ENCODE peak calls at places on chromosomes 16 and 17, in seven cellular contexts. E is spleen; L is smooth muscle cell of the brain vasculature; V is NCI-H1105; G is MM.1S; H is effector memory CD4-positive, alpha-beta T cell; B is skeletal muscle cell. X is an unnamed sample.

GRCh38 chr16:51242281-51242994 is 91.4 kb upstream of the SALL1 start:
- DNase-seq in G (no peak), H (no peak), B (no peak), E (no peak), V (no peak), L (no peak), X (no peak)

GRCh38 chr17:38982858-38983746 is 15.9 kb upstream of the FBXO47 start:
- DNase-seq in H (no peak), E (no peak), V (peak), L (peak), G (peak), B (no peak), X (peak)

GRCh38 chr16:55668337-55669281 is 12.8 kb downstream of the SLC6A2 start:
- DNase-seq in H (no peak), G (no peak), L (no peak), V (no peak), B (no peak), E (no peak), X (no peak)

GRCh38 chr17:10668771-10669170 is 11.7 kb upstream of the MYH3 start:
- DNase-seq in E (no peak), V (no peak), L (no peak), H (no peak), G (no peak), B (no peak), X (no peak)

GRCh38 chr16:58510097-58510775 is 5.1 kb upstream of the SETD6 start:
- DNase-seq in B (no peak), E (peak), L (no peak), G (no peak), V (no peak), H (no peak), X (no peak)

GRCh38 chr16:83936581-83937165 is 16.4 kb upstream of the OSGIN1 start:
- DNase-seq in H (no peak), L (no peak), B (no peak), E (no peak), G (no peak), V (no peak), X (no peak)

GRCh38 chr17:4116516-4116915 is 26.3 kb downstream of the ZZEF1 start:
- DNase-seq in E (no peak), G (no peak), V (no peak), H (no peak), B (no peak), L (no peak), X (no peak)

GRCh38 chr17:15351925-15352324 is 10.5 kb upstream of the TEKT3 start:
- DNase-seq in B (peak), E (no peak), H (no peak), V (no peak), G (no peak), L (peak), X (no peak)

GRCh38 chr16:67406111-67406593 is 10.1 kb downstream of the ZDHHC1 start:
- DNase-seq in H (no peak), L (no peak), E (no peak), G (no peak), B (no peak), V (no peak), X (no peak)

GRCh38 chr17:41777579-41778188 is 8.8 kb downstream of the JUP start:
- DNase-seq in L (peak), V (peak), H (no peak), E (no peak), G (no peak), B (peak), X (no peak)

GRCh38 chr17:35183332-35183731 is 10.9 kb downstream of the SLC35G3 start:
- DNase-seq in H (no peak), G (no peak), E (no peak), V (no peak), L (no peak), B (no peak), X (no peak)

GRCh38 chr17:77424585-77425344 is 284.0 kb downstream of the SEC14L1 start:
- DNase-seq in H (no peak), E (peak), V (no peak), G (no peak), B (peak), L (peak), X (no peak)

GRCh38 chr16:69500496-69500895 is 65.3 kb upstream of the NFAT5 start:
- DNase-seq in V (no peak), E (no peak), H (no peak), L (no peak), B (no peak), G (no peak), X (no peak)

GRCh38 chr17:61775364-61775763 is 88.0 kb downstream of the BRIP1 start:
- DNase-seq in V (no peak), G (no peak), E (no peak), L (no peak), B (no peak), H (no peak), X (no peak)

GRCh38 chr17:48293319-48294192 is 136.5 kb downstream of the SKAP1 start:
- DNase-seq in V (no peak), G (no peak), B (no peak), H (no peak), E (no peak), L (no peak), X (no peak)

GRCh38 chr16:85483424-85483823 is 129.7 kb upstream of the GSE1 start:
- DNase-seq in E (no peak), B (no peak), L (no peak), G (no peak), H (no peak), V (peak), X (no peak)

GRCh38 chr17:80931421-80932265 is 60.0 kb upstream of the CHMP6 start:
- DNase-seq in G (no peak), V (no peak), B (no peak), E (peak), H (no peak), L (peak), X (no peak)

GRCh38 chr17:74089869-74090464 is 113.5 kb upstream of the RPL38 start:
- DNase-seq in H (no peak), G (peak), B (peak), L (peak), V (no peak), E (no peak), X (peak)

GRCh38 chr17:69945698-69946185 is 129.3 kb upstream of the KCNJ16 start:
- DNase-seq in B (no peak), V (no peak), L (no peak), G (no peak), E (no peak), H (no peak), X (no peak)

GRCh38 chr16:30761427-30761927 is 385 bp downstream of the CFAP119 start:
- DNase-seq in B (no peak), V (peak), L (no peak), G (peak), E (peak), H (peak), X (no peak)

GRCh38 chr16:24013733-24014645 is 178.2 kb downstream of the PRKCB start:
- DNase-seq in L (no peak), G (peak), V (no peak), E (peak), B (no peak), H (peak), X (no peak)

GRCh38 chr17:52283872-52284271 is 125.4 kb upstream of the CA10 start:
- DNase-seq in L (no peak), E (no peak), V (no peak), B (no peak), H (no peak), G (no peak), X (no peak)

GRCh38 chr16:57797526-57798266 is 4.6 kb downstream of the KIFC3 start:
- DNase-seq in L (no peak), G (peak), E (no peak), B (no peak), H (no peak), V (no peak), X (no peak)

GRCh38 chr17:41329279-41329925 is 13.9 kb upstream of the KRTAP17-1 start:
- DNase-seq in G (peak), L (no peak), E (no peak), V (peak), H (no peak), B (no peak), X (no peak)

GRCh38 chr16:7182510-7183109 is 150.0 kb upstream of the RBFOX1 start:
- DNase-seq in E (no peak), G (no peak), B (no peak), V (no peak), H (no peak), L (no peak), X (no peak)

GRCh38 chr16:29198731-29199521 is 207.6 kb downstream of the NPIPB11 start:
- DNase-seq in H (no peak), G (no peak), E (peak), L (no peak), V (no peak), B (no peak), X (no peak)

GRCh38 chr16:81697321-81697885 is 81.7 kb upstream of the PLCG2 start:
- DNase-seq in E (no peak), L (no peak), G (peak), V (no peak), H (no peak), B (no peak), X (peak)

GRCh38 chr17:75706042-75706728 is 15.1 kb upstream of the ITGB4 start:
- DNase-seq in V (no peak), B (no peak), E (no peak), H (no peak), L (no peak), G (no peak), X (no peak)

GRCh38 chr17:64641499-64641898 is 20.6 kb downstream of the SMURF2 start:
- DNase-seq in E (no peak), L (no peak), V (no peak), G (no peak), H (no peak), B (peak), X (no peak)

GRCh38 chr17:42781639-42782401 is 1.4 kb downstream of the WNK4 start:
- DNase-seq in B (no peak), H (no peak), E (peak), G (no peak), V (no peak), L (no peak), X (no peak)

GRCh38 chr16:79269211-79269863 is 331.2 kb downstream of the MAF start:
- DNase-seq in G (no peak), L (no peak), V (no peak), H (no peak), B (no peak), E (no peak), X (peak)

GRCh38 chr17:44969144-44969780 is 1.2 kb upstream of the C1QL1 start:
- DNase-seq in G (no peak), L (no peak), V (no peak), E (no peak), H (no peak), B (no peak), X (no peak)

GRCh38 chr17:48539177-48539576 is 5.7 kb downstream of the HOXB2 start:
- DNase-seq in L (no peak), H (no peak), G (no peak), V (no peak), E (no peak), B (peak), X (no peak)

GRCh38 chr17:15884731-15885130 is 60.2 kb upstream of the ADORA2B start:
- DNase-seq in V (no peak), E (no peak), L (no peak), G (no peak), B (peak), H (no peak), X (no peak)

X was measured in stimulated activated effector memory CD8-positive, alpha-beta T cell treated with anti-CD3 and anti-CD28 coated beads, Interleukin-12 subunit alpha, Interleukin-12 subunit beta, amount 100 ng/mL, for 72 hours.